ENCODE peak calls at places on chromosomes 2 and 18, in six cellular contexts. O is pancreas, R is IMR-90, M is thyroid gland, T is spleen, W is cardiac muscle cell. N is an unnamed sample.

GRCh38 chr2:168050377-168050776 is 197.0 kb downstream of the STK39 start:
- DNase-seq in O (no peak), T (no peak), R (no peak), W (no peak), M (no peak), N (no peak)

GRCh38 chr2:118667366-118667765 is 180.1 kb downstream of the EN1 start:
- DNase-seq in R (no peak), M (no peak), O (no peak), W (no peak), T (no peak), N (no peak)

GRCh38 chr2:220104871-220105351 is 477.5 kb downstream of the SLC4A3 start:
- DNase-seq in O (no peak), W (peak; percentile 37), T (no peak), R (peak; percentile 91), M (peak; percentile 77), N (peak; percentile 87)

GRCh38 chr18:48640566-48641270 is 101.9 kb downstream of the CTIF start:
- DNase-seq in W (no peak), O (no peak), R (peak; percentile 72), M (no peak), T (no peak), N (peak; percentile 88)

GRCh38 chr18:67864677-67865340 is 348.3 kb upstream of the DSEL start:
- DNase-seq in M (no peak), T (no peak), O (no peak), R (peak; percentile 58), W (no peak), N (peak; percentile 50)

GRCh38 chr2:178246696-178247095 is 52.4 kb downstream of the OSBPL6 start:
- DNase-seq in O (no peak), T (no peak), W (no peak), M (no peak), R (no peak), N (no peak)

GRCh38 chr2:198054299-198054698 is 249.9 kb downstream of the PLCL1 start:
- DNase-seq in W (peak; percentile 44), O (no peak), T (no peak), R (peak; percentile 37), M (peak; percentile 25), N (peak; percentile 73)

GRCh38 chr2:10361220-10361588 is 58.5 kb downstream of the HPCAL1 start:
- DNase-seq in M (no peak), T (no peak), W (no peak), O (no peak), R (peak; percentile 36), N (peak; percentile 84)

GRCh38 chr2:85326406-85326945 is 1.3 kb downstream of the TGOLN2 start:
- DNase-seq in R (peak; percentile 43), M (no peak), O (no peak), W (no peak), T (peak; percentile 86), N (no peak)

GRCh38 chr2:181679544-181679979 is 755 bp downstream of the NEUROD1 start:
- DNase-seq in O (no peak), T (no peak), M (no peak), R (no peak), W (no peak), N (peak; percentile 25)

GRCh38 chr2:134402385-134402784 is 148.5 kb downstream of the MGAT5 start:
- DNase-seq in M (no peak), W (no peak), T (no peak), O (no peak), R (peak; percentile 64), N (peak; percentile 76)

GRCh38 chr2:210113636-210114235 is 57.5 kb downstream of the KANSL1L start:
- DNase-seq in O (no peak), W (no peak), M (no peak), T (no peak), R (no peak), N (no peak)

GRCh38 chr2:236955675-236956618 is 129.7 kb upstream of the COPS8 start:
- DNase-seq in R (no peak), T (no peak), M (no peak), W (no peak), O (no peak), N (no peak)

GRCh38 chr2:233495503-233496496 is 70.8 kb downstream of the USP40 start:
- DNase-seq in M (no peak), R (no peak), W (no peak), O (no peak), T (no peak), N (no peak)

GRCh38 chr2:28174211-28174610 is 218.4 kb upstream of the FOSL2 start:
- DNase-seq in O (no peak), R (no peak), T (no peak), W (no peak), M (no peak), N (no peak)

GRCh38 chr2:101967826-101968498 is 23.8 kb upstream of the IL1R2 start:
- DNase-seq in M (peak; percentile 72), W (no peak), T (no peak), O (no peak), R (no peak), N (no peak)

GRCh38 chr2:130765464-130765863 is 10.1 kb downstream of the AMER3 start:
- DNase-seq in T (peak; percentile 60), R (no peak), M (no peak), W (no peak), O (no peak), N (peak; percentile 41)

GRCh38 chr2:177625744-177626655 is 233.4 kb downstream of the AGPS start:
- DNase-seq in W (no peak), M (no peak), R (no peak), T (no peak), O (no peak), N (no peak)

GRCh38 chr2:21005700-21006422 is 38.0 kb downstream of the APOB start:
- DNase-seq in T (no peak), R (no peak), M (no peak), W (no peak), O (no peak), N (no peak)

GRCh38 chr2:218295029-218295428 is 2.7 kb upstream of the TMBIM1 start:
- DNase-seq in W (no peak), M (no peak), O (peak; percentile 58), R (no peak), T (no peak), N (no peak)

DNA sequence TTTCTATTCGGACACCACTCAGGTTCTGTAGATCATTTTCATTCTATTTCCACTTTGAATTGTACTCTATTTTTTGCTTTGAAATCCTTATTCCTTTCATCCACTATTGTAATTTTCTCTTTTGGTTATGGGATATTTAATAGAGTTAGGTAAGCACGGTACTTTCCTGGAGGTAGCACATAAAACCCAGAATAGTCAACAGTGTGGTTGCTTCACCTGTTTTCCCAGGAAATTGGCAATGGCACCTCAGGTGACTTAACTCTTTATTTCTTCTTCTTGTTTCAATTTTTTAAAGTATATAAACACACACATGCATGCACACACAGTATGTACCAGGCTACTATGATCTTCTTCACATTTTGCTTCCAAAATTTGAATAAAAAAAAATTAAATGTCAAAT is 682.0 kb upstream of the TMEFF2 start:
- DNase-seq in R (no peak), W (no peak), M (no peak), T (no peak), O (no peak), N (no peak)
- H3K4me3 ChIP-seq in R (no peak overlapping the region), W (no peak overlapping the region), M (no peak overlapping the region), T (no peak overlapping the region), O (no peak overlapping the region), N (no peak overlapping the region)

GRCh38 chr18:41501848-41502247 is 453.2 kb upstream of the PIK3C3 start:
- DNase-seq in W (no peak), R (no peak), O (no peak), T (no peak), M (no peak), N (no peak)
- H3K4me3 ChIP-seq in W (no peak overlapping the region), R (no peak overlapping the region), O (no peak overlapping the region), T (no peak overlapping the region), M (no peak overlapping the region), N (no peak overlapping the region)

GRCh38 chr18:23688528-23688927 is 725 bp upstream of the LAMA3 start:
- DNase-seq in O (no peak), R (no peak), M (no peak), W (no peak), T (no peak), N (peak; percentile 68)
- H3K4me3 ChIP-seq in O (peak overlapping the region; percentile 75), R (no peak overlapping the region), M (no peak overlapping the region), W (no peak overlapping the region), T (no peak overlapping the region), N (peak overlapping the region; percentile 77)

DNA sequence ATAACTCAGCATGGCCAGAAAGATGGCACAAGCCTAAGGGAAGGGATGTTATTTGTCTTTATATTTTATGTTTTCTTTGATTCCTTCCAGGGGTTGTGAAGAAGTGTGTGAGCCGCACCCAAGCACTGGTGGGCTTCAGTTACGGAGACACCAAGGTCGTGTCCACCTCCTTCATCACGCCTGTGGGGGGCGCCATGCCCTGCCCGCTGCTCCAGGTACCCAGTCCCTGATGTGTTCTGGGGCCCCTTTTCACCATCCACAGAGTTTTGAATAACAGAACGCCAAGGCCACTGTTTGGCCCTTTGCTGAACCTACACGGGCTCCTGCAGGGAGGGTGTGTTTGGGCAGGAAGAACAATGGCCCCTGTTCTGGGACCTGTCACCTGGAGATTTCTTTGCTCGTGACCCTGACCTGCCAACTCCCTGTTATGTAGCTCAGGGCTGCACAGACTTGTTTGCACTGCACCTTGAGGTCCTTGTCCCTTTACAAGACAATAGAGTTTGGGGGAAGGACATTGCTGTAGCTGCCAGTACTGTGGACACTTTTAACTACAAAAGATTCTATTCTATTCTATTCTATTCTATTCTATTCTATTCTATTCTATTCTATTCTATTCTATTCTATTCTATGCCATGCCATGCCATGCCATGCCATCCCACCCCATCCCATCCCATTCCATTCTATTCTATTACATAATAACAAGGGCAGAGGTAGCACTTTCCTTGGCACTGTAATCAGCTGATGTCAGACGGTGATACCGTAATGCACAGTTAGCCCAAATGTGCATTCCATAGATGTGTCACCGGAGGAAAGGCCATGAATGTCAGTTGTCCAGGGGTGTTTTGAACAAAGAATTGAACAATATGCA is 48.2 kb upstream of the CNGA3 start:
- DNase-seq in M (no peak), O (no peak), R (no peak), T (no peak), W (no peak), N (no peak)
- H3K4me3 ChIP-seq in M (no peak overlapping the region), O (no peak overlapping the region), R (no peak overlapping the region), T (no peak overlapping the region), W (no peak overlapping the region), N (no peak overlapping the region)

GRCh38 chr2:88442061-88442460 is 10.4 kb downstream of the FOXI3 start:
- DNase-seq in R (no peak), T (no peak), O (no peak), W (no peak), M (no peak), N (no peak)

GRCh38 chr2:88437010-88437409 is 15.5 kb downstream of the FOXI3 start:
- DNase-seq in T (no peak), W (no peak), R (no peak), O (no peak), M (no peak), N (peak; percentile 39)

GRCh38 chr2:88448248-88448647 is 4.2 kb downstream of the FOXI3 start:
- DNase-seq in T (no peak), R (no peak), W (no peak), M (no peak), O (no peak), N (no peak)

GRCh38 chr2:88443353-88443938 is 9.0 kb downstream of the FOXI3 start:
- DNase-seq in W (no peak), O (no peak), R (no peak), M (no peak), T (no peak), N (no peak)

DNA sequence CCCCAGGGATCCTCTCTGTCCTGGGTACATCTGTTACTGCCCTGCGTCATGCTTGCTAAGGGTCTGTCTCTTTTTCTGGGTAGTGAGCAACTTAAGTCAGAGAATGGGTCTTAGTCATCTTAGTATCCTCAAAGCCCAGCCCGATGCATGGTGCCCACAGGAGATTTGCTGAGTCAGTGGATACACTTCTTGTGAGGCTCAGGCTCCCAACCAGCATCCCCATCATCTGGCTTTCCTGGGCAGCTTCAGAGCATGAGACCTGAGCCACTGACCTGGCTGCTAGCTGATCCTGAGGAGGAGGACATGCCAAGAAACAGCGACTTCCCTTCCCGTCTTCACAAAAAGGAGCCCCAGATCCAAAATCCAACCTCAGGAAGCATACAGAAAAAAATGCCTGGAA is 10.0 kb downstream of the FOXI3 start:
- DNase-seq in T (no peak), R (no peak), M (no peak), W (no peak), O (no peak), N (no peak)
- H3K4me3 ChIP-seq in T (no peak overlapping the region), R (no peak overlapping the region), M (no peak overlapping the region), W (no peak overlapping the region), O (no peak overlapping the region), N (no peak overlapping the region)